ENCODE peak calls at places on chromosomes 12 and 14, in seven cellular contexts. O is activated T-helper 1 cell treated with anti-CD3 and anti-CD28 coated beads, Interleukin-2, amount 50 U/mL, for 16 hours; A is T follicular helper cell; F is CD8-positive, alpha-beta memory T cell; M is cardiac muscle cell; X is NCI-H1092; P is T-helper 1 cell. S is an unnamed sample.

GRCh38 chr12:5230151-5230550 is 186.5 kb downstream of the KCNA5 start:
- DNase-seq in O (no peak), A (no peak), F (no peak), M (no peak), X (no peak), P (no peak), S (no peak)

GRCh38 chr12:102765736-102766135 is 151.3 kb downstream of the PAH start:
- DNase-seq in O (no peak), A (no peak), F (no peak), M (peak), X (no peak), P (no peak), S (no peak)

GRCh38 chr12:50314629-50315312 is 31.5 kb upstream of the LIMA1 start:
- DNase-seq in O (no peak), A (no peak), F (peak), M (peak), X (peak), P (no peak), S (no peak)

GRCh38 chr12:32390572-32391219 is 8.7 kb upstream of the FGD4 start:
- DNase-seq in O (no peak), A (no peak), F (peak), M (peak), X (peak), P (no peak), S (no peak)

GRCh38 chr14:102544034-102544744 is 34.6 kb upstream of the ANKRD9 start:
- DNase-seq in O (no peak), A (no peak), F (no peak), M (no peak), X (no peak), P (no peak), S (no peak)

GRCh38 chr12:109736552-109737108 is 23.0 kb downstream of the FAM222A start:
- DNase-seq in O (no peak), A (no peak), F (no peak), M (peak), X (no peak), P (no peak), S (no peak)

GRCh38 chr14:26204362-26204953 is 393.4 kb downstream of the NOVA1 start:
- DNase-seq in O (no peak), A (no peak), F (no peak), M (peak), X (peak), P (no peak), S (no peak)

GRCh38 chr12:110091136-110091711 is 32.9 kb upstream of the IFT81 start:
- DNase-seq in O (no peak), A (no peak), F (no peak), M (no peak), X (no peak), P (no peak), S (no peak)

GRCh38 chr14:33564774-33565630 is 385.9 kb downstream of the EGLN3 start:
- DNase-seq in O (no peak), A (no peak), F (no peak), M (peak), X (peak), P (no peak), S (no peak)

GRCh38 chr14:99195602-99196309 is 76.2 kb downstream of the BCL11B start:
- DNase-seq in O (no peak), A (no peak), F (no peak), M (no peak), X (peak), P (no peak), S (no peak)

GRCh38 chr14:37985826-37986470 is 221.8 kb upstream of the SSTR1 start:
- DNase-seq in O (peak), A (peak), F (peak), M (peak), X (peak), P (no peak), S (peak)

GRCh38 chr12:52521175-52521574 is 981 bp upstream of the KRT5 start:
- DNase-seq in O (no peak), A (no peak), F (no peak), M (peak), X (no peak), P (no peak), S (no peak)

GRCh38 chr12:128818065-128819022 is 5.4 kb downstream of the SLC15A4 start:
- DNase-seq in O (no peak), A (no peak), F (no peak), M (peak), X (no peak), P (no peak), S (no peak)

GRCh38 chr14:89616425-89617141 is 199.6 kb upstream of the FOXN3 start:
- DNase-seq in O (no peak), A (peak), F (peak), M (peak), X (no peak), P (peak), S (no peak)

S was measured in activated CD4-positive, alpha-beta T cell treated with anti-CD3 and anti-CD28 coated beads for 4 hours.